ENCODE peak calls at places on chromosomes 13 and 19, in eight cellular contexts. One of them, this sample, is unnamed.

GRCh38 chr13:95643471-95643813 is 1.1 kb downstream of the DZIP1 start:
- DNase-seq in sigmoid colon: no peak
- DNase-seq in thoracic aorta: no peak
- DNase-seq in Calu3: no peak
- DNase-seq in psoas muscle: no peak
- DNase-seq in HFF-Myc: no peak
- DNase-seq in fibroblast of mammary gland: peak
- DNase-seq in A549: peak
- DNase-seq in this sample: no peak

GRCh38 chr13:45231722-45232121 is 30.9 kb upstream of the KCTD4 start:
- DNase-seq in fibroblast of mammary gland: peak
- DNase-seq in Calu3: no peak
- DNase-seq in psoas muscle: no peak
- DNase-seq in thoracic aorta: no peak
- DNase-seq in A549: no peak
- DNase-seq in sigmoid colon: no peak
- DNase-seq in HFF-Myc: no peak
- DNase-seq in this sample: no peak

GRCh38 chr19:34155686-34156085 is 16.6 kb upstream of the LSM14A start:
- DNase-seq in thoracic aorta: no peak
- DNase-seq in Calu3: no peak
- DNase-seq in HFF-Myc: no peak
- DNase-seq in sigmoid colon: no peak
- DNase-seq in fibroblast of mammary gland: peak
- DNase-seq in psoas muscle: no peak
- DNase-seq in A549: no peak
- DNase-seq in this sample: no peak

GRCh38 chr13:45512148-45512498 is 47.4 kb downstream of the COG3 start:
- DNase-seq in fibroblast of mammary gland: peak
- DNase-seq in sigmoid colon: no peak
- DNase-seq in thoracic aorta: no peak
- DNase-seq in Calu3: no peak
- DNase-seq in A549: no peak
- DNase-seq in HFF-Myc: no peak
- DNase-seq in psoas muscle: no peak
- DNase-seq in this sample: no peak

GRCh38 chr13:75836441-75836840 is 200.3 kb downstream of the LMO7 start:
- DNase-seq in A549: no peak
- DNase-seq in Calu3: no peak
- DNase-seq in fibroblast of mammary gland: no peak
- DNase-seq in psoas muscle: no peak
- DNase-seq in sigmoid colon: no peak
- DNase-seq in thoracic aorta: no peak
- DNase-seq in HFF-Myc: no peak
- DNase-seq in this sample: no peak

GRCh38 chr13:47310376-47310775 is 413.5 kb upstream of the HTR2A start:
- DNase-seq in Calu3: no peak
- DNase-seq in fibroblast of mammary gland: no peak
- DNase-seq in sigmoid colon: no peak
- DNase-seq in A549: no peak
- DNase-seq in HFF-Myc: no peak
- DNase-seq in psoas muscle: no peak
- DNase-seq in thoracic aorta: no peak
- DNase-seq in this sample: no peak

GRCh38 chr19:52270266-52270885 is 989 bp downstream of the ZNF766 start:
- DNase-seq in A549: peak
- DNase-seq in HFF-Myc: no peak
- DNase-seq in Calu3: peak
- DNase-seq in fibroblast of mammary gland: peak
- DNase-seq in thoracic aorta: no peak
- DNase-seq in sigmoid colon: no peak
- DNase-seq in psoas muscle: no peak
- DNase-seq in this sample: peak

GRCh38 chr13:33218020-33218419 is 67.5 kb downstream of the STARD13 start:
- DNase-seq in thoracic aorta: no peak
- DNase-seq in psoas muscle: no peak
- DNase-seq in Calu3: peak
- DNase-seq in fibroblast of mammary gland: no peak
- DNase-seq in sigmoid colon: no peak
- DNase-seq in HFF-Myc: no peak
- DNase-seq in A549: peak
- DNase-seq in this sample: no peak

GRCh38 chr19:33678796-33679195 is 57.0 kb downstream of the CHST8 start:
- DNase-seq in sigmoid colon: peak
- DNase-seq in Calu3: no peak
- DNase-seq in HFF-Myc: no peak
- DNase-seq in psoas muscle: no peak
- DNase-seq in thoracic aorta: no peak
- DNase-seq in fibroblast of mammary gland: no peak
- DNase-seq in A549: no peak
- DNase-seq in this sample: no peak

GRCh38 chr13:100203696-100204367 is 114.9 kb downstream of the PCCA start:
- DNase-seq in A549: no peak
- DNase-seq in psoas muscle: no peak
- DNase-seq in fibroblast of mammary gland: peak
- DNase-seq in Calu3: no peak
- DNase-seq in sigmoid colon: no peak
- DNase-seq in HFF-Myc: peak
- DNase-seq in thoracic aorta: no peak
- DNase-seq in this sample: no peak

GRCh38 chr13:49455016-49455398 is 10.9 kb downstream of the SETDB2 start:
- DNase-seq in psoas muscle: no peak
- DNase-seq in Calu3: no peak
- DNase-seq in sigmoid colon: no peak
- DNase-seq in thoracic aorta: no peak
- DNase-seq in fibroblast of mammary gland: no peak
- DNase-seq in HFF-Myc: no peak
- DNase-seq in A549: no peak
- DNase-seq in this sample: no peak

GRCh38 chr13:94305463-94305862 is 174.0 kb downstream of the DCT start:
- DNase-seq in fibroblast of mammary gland: peak
- DNase-seq in A549: peak
- DNase-seq in Calu3: no peak
- DNase-seq in sigmoid colon: no peak
- DNase-seq in thoracic aorta: no peak
- DNase-seq in HFF-Myc: peak
- DNase-seq in psoas muscle: no peak
- DNase-seq in this sample: no peak

GRCh38 chr13:73893833-73894232 is 240.4 kb downstream of the KLF12 start:
- DNase-seq in A549: no peak
- DNase-seq in Calu3: no peak
- DNase-seq in HFF-Myc: no peak
- DNase-seq in fibroblast of mammary gland: no peak
- DNase-seq in thoracic aorta: no peak
- DNase-seq in sigmoid colon: no peak
- DNase-seq in psoas muscle: no peak
- DNase-seq in this sample: no peak

GRCh38 chr13:99124695-99125334 is 75.8 kb upstream of the UBAC2 start:
- DNase-seq in A549: peak
- DNase-seq in psoas muscle: no peak
- DNase-seq in Calu3: no peak
- DNase-seq in HFF-Myc: peak
- DNase-seq in sigmoid colon: no peak
- DNase-seq in fibroblast of mammary gland: peak
- DNase-seq in thoracic aorta: no peak
- DNase-seq in this sample: no peak

GRCh38 chr13:73857106-73857505 is 277.1 kb downstream of the KLF12 start:
- DNase-seq in A549: no peak
- DNase-seq in HFF-Myc: no peak
- DNase-seq in sigmoid colon: no peak
- DNase-seq in Calu3: no peak
- DNase-seq in thoracic aorta: no peak
- DNase-seq in fibroblast of mammary gland: no peak
- DNase-seq in psoas muscle: no peak
- DNase-seq in this sample: no peak

GRCh38 chr13:57627663-57628062 is 3.9 kb upstream of the PCDH17 start:
- DNase-seq in Calu3: no peak
- DNase-seq in thoracic aorta: no peak
- DNase-seq in HFF-Myc: no peak
- DNase-seq in sigmoid colon: no peak
- DNase-seq in psoas muscle: no peak
- DNase-seq in fibroblast of mammary gland: peak
- DNase-seq in A549: peak
- DNase-seq in this sample: no peak

GRCh38 chr13:47945738-47946137 is 55.3 kb downstream of the SUCLA2 start:
- DNase-seq in sigmoid colon: no peak
- DNase-seq in psoas muscle: no peak
- DNase-seq in HFF-Myc: no peak
- DNase-seq in Calu3: no peak
- DNase-seq in thoracic aorta: no peak
- DNase-seq in fibroblast of mammary gland: peak
- DNase-seq in A549: peak
- DNase-seq in this sample: no peak

GRCh38 chr19:29876414-29876813 is 64.6 kb downstream of the CCNE1 start:
- DNase-seq in psoas muscle: no peak
- DNase-seq in thoracic aorta: no peak
- DNase-seq in Calu3: no peak
- DNase-seq in HFF-Myc: no peak
- DNase-seq in sigmoid colon: no peak
- DNase-seq in A549: no peak
- DNase-seq in fibroblast of mammary gland: no peak
- DNase-seq in this sample: no peak

GRCh38 chr19:10389863-10390262 is 9.5 kb upstream of the TYK2 start:
- DNase-seq in sigmoid colon: no peak
- DNase-seq in thoracic aorta: no peak
- DNase-seq in Calu3: no peak
- DNase-seq in A549: no peak
- DNase-seq in psoas muscle: no peak
- DNase-seq in HFF-Myc: no peak
- DNase-seq in fibroblast of mammary gland: no peak
- DNase-seq in this sample: peak

GRCh38 chr13:24050292-24050711 is 110.2 kb upstream of the SPATA13 start:
- DNase-seq in HFF-Myc: peak
- DNase-seq in psoas muscle: no peak
- DNase-seq in sigmoid colon: peak
- DNase-seq in Calu3: no peak
- DNase-seq in A549: no peak
- DNase-seq in fibroblast of mammary gland: peak
- DNase-seq in thoracic aorta: no peak
- DNase-seq in this sample: no peak

GRCh38 chr13:97254809-97255208 is 32.7 kb downstream of the MBNL2 start:
- DNase-seq in psoas muscle: no peak
- DNase-seq in HFF-Myc: no peak
- DNase-seq in Calu3: no peak
- DNase-seq in A549: peak
- DNase-seq in thoracic aorta: no peak
- DNase-seq in fibroblast of mammary gland: peak
- DNase-seq in sigmoid colon: no peak
- DNase-seq in this sample: no peak

GRCh38 chr13:59914556-59914955 is 249.2 kb downstream of the DIAPH3 start:
- DNase-seq in Calu3: no peak
- DNase-seq in HFF-Myc: no peak
- DNase-seq in A549: peak
- DNase-seq in fibroblast of mammary gland: peak
- DNase-seq in thoracic aorta: no peak
- DNase-seq in sigmoid colon: no peak
- DNase-seq in psoas muscle: no peak
- DNase-seq in this sample: no peak

GRCh38 chr19:10501971-10502523 is 1.1 kb downstream of the KEAP1 start:
- DNase-seq in thoracic aorta: peak
- DNase-seq in sigmoid colon: peak
- DNase-seq in HFF-Myc: no peak
- DNase-seq in psoas muscle: peak
- DNase-seq in fibroblast of mammary gland: no peak
- DNase-seq in Calu3: peak
- DNase-seq in A549: peak
- DNase-seq in this sample: peak

GRCh38 chr13:44819245-44819644 is 170.0 kb downstream of the NUFIP1 start:
- DNase-seq in thoracic aorta: no peak
- DNase-seq in Calu3: peak
- DNase-seq in HFF-Myc: peak
- DNase-seq in sigmoid colon: no peak
- DNase-seq in psoas muscle: no peak
- DNase-seq in A549: peak
- DNase-seq in fibroblast of mammary gland: peak
- DNase-seq in this sample: no peak

GRCh38 chr13:113897966-113898365 is 34.1 kb upstream of the GAS6 start:
- DNase-seq in Calu3: no peak
- DNase-seq in sigmoid colon: no peak
- DNase-seq in A549: no peak
- DNase-seq in fibroblast of mammary gland: no peak
- DNase-seq in HFF-Myc: no peak
- DNase-seq in psoas muscle: no peak
- DNase-seq in thoracic aorta: no peak
- DNase-seq in this sample: no peak

GRCh38 chr13:25980255-25980654 is 71.6 kb downstream of the SHISA2 start:
- DNase-seq in fibroblast of mammary gland: no peak
- DNase-seq in sigmoid colon: no peak
- DNase-seq in thoracic aorta: no peak
- DNase-seq in HFF-Myc: no peak
- DNase-seq in psoas muscle: no peak
- DNase-seq in A549: peak
- DNase-seq in Calu3: peak
- DNase-seq in this sample: peak
- TF ChIP-seq CTCF in fibroblast of mammary gland: no peak
- TF ChIP-seq CTCF in sigmoid colon: no peak
- TF ChIP-seq CTCF in thoracic aorta: peak
- TF ChIP-seq CTCF in HFF-Myc: peak
- TF ChIP-seq CTCF in psoas muscle: peak
- TF ChIP-seq CTCF in A549: no peak
- TF ChIP-seq CTCF in Calu3: no peak
- TF ChIP-seq CTCF in this sample: peak

DNA sequence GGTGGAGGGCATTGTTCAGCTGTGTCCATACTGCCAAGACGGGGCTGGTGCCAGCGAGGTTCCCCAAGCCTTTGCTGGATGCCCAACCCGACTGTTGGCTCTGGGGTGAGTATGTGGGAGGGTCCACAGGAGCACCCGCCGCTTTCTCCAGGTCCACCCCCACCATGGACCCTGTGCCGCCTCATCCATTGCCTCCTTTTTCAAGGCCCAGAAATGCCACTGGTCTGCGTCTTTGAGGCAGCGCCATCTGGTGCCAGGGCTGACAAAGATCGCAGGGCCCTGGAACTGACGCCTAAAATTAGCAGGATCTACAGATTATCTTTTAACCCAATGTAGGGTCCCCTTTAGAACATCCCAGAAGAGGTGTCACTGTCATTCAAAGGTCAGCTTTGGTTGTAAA is 34.6 kb downstream of the NFIX start:
- DNase-seq in A549: no peak
- DNase-seq in sigmoid colon: peak
- DNase-seq in Calu3: no peak
- DNase-seq in fibroblast of mammary gland: no peak
- DNase-seq in thoracic aorta: no peak
- DNase-seq in HFF-Myc: no peak
- DNase-seq in psoas muscle: peak
- DNase-seq in this sample: peak
- TF ChIP-seq CTCF in A549: peak
- TF ChIP-seq CTCF in sigmoid colon: peak
- TF ChIP-seq CTCF in Calu3: no peak
- TF ChIP-seq CTCF in fibroblast of mammary gland: peak
- TF ChIP-seq CTCF in thoracic aorta: peak
- TF ChIP-seq CTCF in HFF-Myc: peak
- TF ChIP-seq CTCF in psoas muscle: peak
- TF ChIP-seq CTCF in this sample: peak

GRCh38 chr19:11763611-11764010 is 3.2 kb upstream of the ZNF441 start:
- DNase-seq in Calu3: no peak
- DNase-seq in A549: no peak
- DNase-seq in sigmoid colon: no peak
- DNase-seq in HFF-Myc: no peak
- DNase-seq in psoas muscle: no peak
- DNase-seq in fibroblast of mammary gland: no peak
- DNase-seq in thoracic aorta: no peak
- DNase-seq in this sample: no peak
- TF ChIP-seq CTCF in Calu3: no peak
- TF ChIP-seq CTCF in A549: no peak
- TF ChIP-seq CTCF in sigmoid colon: no peak
- TF ChIP-seq CTCF in HFF-Myc: no peak
- TF ChIP-seq CTCF in psoas muscle: no peak
- TF ChIP-seq CTCF in fibroblast of mammary gland: no peak
- TF ChIP-seq CTCF in thoracic aorta: no peak
- TF ChIP-seq CTCF in this sample: no peak

GRCh38 chr13:70723732-70724131 is 615.5 kb upstream of the KLHL1 start:
- DNase-seq in Calu3: no peak
- DNase-seq in psoas muscle: no peak
- DNase-seq in HFF-Myc: no peak
- DNase-seq in thoracic aorta: no peak
- DNase-seq in sigmoid colon: no peak
- DNase-seq in A549: peak
- DNase-seq in fibroblast of mammary gland: no peak
- DNase-seq in this sample: no peak
- TF ChIP-seq CTCF in Calu3: no peak
- TF ChIP-seq CTCF in psoas muscle: no peak
- TF ChIP-seq CTCF in HFF-Myc: no peak
- TF ChIP-seq CTCF in thoracic aorta: no peak
- TF ChIP-seq CTCF in sigmoid colon: no peak
- TF ChIP-seq CTCF in A549: no peak
- TF ChIP-seq CTCF in fibroblast of mammary gland: no peak
- TF ChIP-seq CTCF in this sample: no peak

This sample was measured in H1.